ENCODE peak calls at places on chromosome 20, in eight cellular contexts. I, W, U, K, N, F, O and M are unnamed samples. For H3K9me3, the result is how much of the 10 kb centered on the place peaks cover.

GRCh38 chr20:62062661-62063600 is 2.8 kb downstream of the TAF4 start:
- DNase-seq in I (no peak), W (peak), U (no peak), K (no peak), N (no peak), F (no peak), O (no peak), M (no peak)

GRCh38 chr20:46394872-46395470 is 11.4 kb downstream of the ELMO2 start:
- DNase-seq in I (no peak), W (no peak), U (no peak), K (no peak), N (no peak), F (no peak), O (peak), M (no peak)

GRCh38 chr20:49880724-49881445 is 34.4 kb downstream of the SPATA2 start:
- DNase-seq in I (no peak), W (no peak), U (no peak), K (no peak), N (no peak), F (no peak), O (no peak), M (no peak)

GRCh38 chr20:51043811-51044210 is 20.9 kb upstream of the KCNG1 start:
- DNase-seq in I (peak), W (no peak), U (no peak), K (no peak), N (no peak), F (no peak), O (no peak), M (no peak)

GRCh38 chr20:63933646-63934045 is 22.6 kb downstream of the UCKL1 start:
- DNase-seq in I (no peak), W (no peak), U (no peak), K (no peak), N (no peak), F (no peak), O (no peak), M (no peak)

GRCh38 chr20:53866787-53867740 is 203.3 kb downstream of the BCAS1 start:
- DNase-seq in I (no peak), W (no peak), U (no peak), K (no peak), N (no peak), F (no peak), O (no peak), M (peak)

GRCh38 chr20:64239449-64240242 is 15.9 kb upstream of the PCMTD2 start:
- DNase-seq in I (no peak), W (peak), U (peak), K (no peak), N (no peak), F (no peak), O (no peak), M (no peak)

GRCh38 chr20:62737271-62737761 is 28.7 kb downstream of the NTSR1 start:
- DNase-seq in I (no peak), W (peak), U (peak), K (no peak), N (no peak), F (no peak), O (no peak), M (no peak)

GRCh38 chr20:60057866-60058807 is 99.9 kb downstream of the CDH26 start:
- DNase-seq in I (peak), W (peak), U (peak), K (peak), N (no peak), F (no peak), O (peak), M (peak)

GRCh38 chr20:54680872-54681297 is 205.5 kb downstream of the DOK5 start:
- DNase-seq in I (peak), W (no peak), U (no peak), K (peak), N (peak), F (no peak), O (peak), M (peak)

GRCh38 chr20:17928633-17929311 is 39.8 kb downstream of the SNX5 start:
- DNase-seq in I (no peak), W (no peak), U (peak), K (peak), N (no peak), F (peak), O (no peak), M (no peak)

GRCh38 chr20:41249781-41250281 is 67.7 kb downstream of the ZHX3 start:
- DNase-seq in I (peak), W (peak), U (no peak), K (peak), N (no peak), F (no peak), O (peak), M (peak)

GRCh38 chr20:48823476-48823875 is 4.3 kb downstream of the PREX1 start:
- DNase-seq in I (no peak), W (no peak), U (no peak), K (no peak), N (no peak), F (no peak), O (no peak), M (no peak)

GRCh38 chr20:64110411-64111068 is 3.2 kb upstream of the NPBWR2 start:
- DNase-seq in I (no peak), W (no peak), U (peak), K (peak), N (no peak), F (no peak), O (no peak), M (no peak)

GRCh38 chr20:18879262-18879661 is 65.7 kb downstream of the SCP2D1 start:
- DNase-seq in I (no peak), W (no peak), U (no peak), K (no peak), N (peak), F (no peak), O (no peak), M (no peak)

GRCh38 chr20:18263723-18264122 is 24.6 kb upstream of the ZNF133 start:
- DNase-seq in I (no peak), W (no peak), U (no peak), K (peak), N (peak), F (peak), O (no peak), M (no peak)

GRCh38 chr20:51275816-51276215 is 252.9 kb upstream of the KCNG1 start:
- DNase-seq in I (peak), W (no peak), U (no peak), K (no peak), N (no peak), F (no peak), O (no peak), M (no peak)

GRCh38 chr20:48945840-48946514 is 24.5 kb downstream of the ARFGEF2 start:
- DNase-seq in I (peak), W (no peak), U (no peak), K (no peak), N (peak), F (peak), O (no peak), M (no peak)

GRCh38 chr20:51092238-51092822 is 69.4 kb upstream of the KCNG1 start:
- DNase-seq in I (no peak), W (no peak), U (no peak), K (peak), N (no peak), F (no peak), O (no peak), M (no peak)

GRCh38 chr20:23566199-23566932 is 1.9 kb downstream of the CST9L start:
- DNase-seq in I (no peak), W (no peak), U (no peak), K (peak), N (no peak), F (no peak), O (no peak), M (no peak)
- TF ChIP-seq CTCF in I (no peak), W (no peak), U (no peak), K (peak), N (no peak), F (no peak), O (no peak), M (no peak)

DNA sequence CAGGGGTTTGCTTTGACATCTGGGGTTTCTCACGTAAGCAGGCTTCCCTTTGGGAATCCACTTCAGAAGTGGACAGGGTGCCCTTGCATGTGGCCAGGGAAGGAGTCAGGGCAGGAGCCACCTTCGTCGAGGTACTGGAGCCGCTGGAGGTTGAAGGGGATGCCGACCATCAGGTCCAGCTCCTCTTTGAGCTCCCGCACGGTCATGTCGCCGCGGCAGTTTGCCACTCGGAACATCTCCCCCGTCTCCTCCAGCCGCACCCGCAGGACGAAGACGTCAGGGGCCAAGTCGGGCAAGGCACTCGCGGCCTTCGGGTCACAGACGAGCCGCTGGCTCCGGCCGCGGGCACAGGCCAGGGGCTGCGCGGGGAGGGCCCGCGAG is 360 bp downstream of the ANKRD60 start:
- DNase-seq in I (peak), W (no peak), U (no peak), K (peak), N (no peak), F (no peak), O (no peak), M (no peak)
- H3K4me3 ChIP-seq in I (peak), W (no peak), U (no peak), K (no peak), N (no peak), F (no peak), O (no peak), M (no peak)

GRCh38 chr20:15909995-15910394 is 663.3 kb downstream of the KIF16B start:
- DNase-seq in I (no peak), W (no peak), U (no peak), K (no peak), N (no peak), F (no peak), O (no peak), M (no peak)

GRCh38 chr20:15902493-15902892 is 670.8 kb downstream of the KIF16B start:
- DNase-seq in I (no peak), W (no peak), U (no peak), K (peak), N (no peak), F (no peak), O (no peak), M (peak)

GRCh38 chr20:15900443-15900842 is 672.8 kb downstream of the KIF16B start:
- DNase-seq in I (no peak), W (no peak), U (no peak), K (no peak), N (no peak), F (no peak), O (no peak), M (no peak)

GRCh38 chr20:15899972-15900371 is 673.3 kb downstream of the KIF16B start:
- DNase-seq in I (no peak), W (no peak), U (no peak), K (no peak), N (no peak), F (no peak), O (no peak), M (no peak)

DNA sequence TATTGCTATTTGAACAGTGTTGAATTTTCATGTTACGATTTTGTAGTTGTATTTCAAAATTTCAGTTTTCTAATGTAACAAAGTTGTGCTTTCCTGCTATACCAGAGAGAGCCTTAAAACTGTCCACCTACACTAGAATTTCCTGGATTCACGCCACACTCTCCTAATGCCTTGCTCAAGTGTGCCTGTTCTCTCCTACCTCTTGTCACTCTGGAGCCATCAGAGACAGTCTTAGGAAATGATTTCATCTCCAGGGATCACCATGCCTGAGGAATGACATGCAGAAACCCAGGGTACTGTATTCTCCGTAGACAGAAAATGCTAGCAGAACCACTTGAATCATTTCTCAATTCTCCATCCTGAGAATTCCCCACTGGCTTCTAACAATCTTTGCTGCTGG is 667.6 kb downstream of the KIF16B start:
- DNase-seq in I (no peak), W (no peak), U (no peak), K (no peak), N (no peak), F (no peak), O (no peak), M (no peak)
- H3K9me3 ChIP-seq in I (under half), W (under half), U (under half), K (under half), N (under half), F (under half), O (under half), M (under half)

DNA sequence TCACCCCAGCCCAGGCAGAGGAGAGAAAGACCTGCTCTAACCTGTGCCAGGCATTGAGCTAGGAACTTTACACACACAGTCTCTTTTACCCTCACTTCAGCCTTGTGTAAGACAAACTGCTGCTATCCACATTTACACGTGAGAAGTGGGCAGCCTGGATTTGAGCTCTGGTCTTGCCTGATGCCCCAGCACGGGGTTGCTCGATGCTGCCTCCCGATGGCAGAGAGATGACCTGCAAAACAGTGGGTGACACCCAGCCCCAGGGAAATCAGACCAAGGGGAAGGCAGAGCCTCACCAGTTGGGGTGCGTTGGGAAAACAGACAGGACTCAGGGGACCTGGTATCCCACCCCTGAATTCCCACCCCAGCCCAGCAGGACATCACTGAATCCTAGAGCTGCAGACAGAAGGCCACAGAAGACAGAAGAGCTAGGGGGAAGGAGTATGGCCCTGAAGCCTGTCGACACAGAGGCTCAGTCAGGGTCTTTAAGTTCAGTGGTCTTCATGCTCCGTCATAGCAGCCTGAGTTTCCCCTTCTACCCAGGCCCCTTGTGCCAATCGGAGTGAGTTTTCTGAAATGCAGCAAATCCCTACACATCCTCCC is 990 bp downstream of the BPI start:
- DNase-seq in I (peak), W (peak), U (peak), K (peak), N (peak), F (peak), O (peak), M (peak)
- TF ChIP-seq CTCF in I (peak), W (peak), U (peak), K (peak), N (peak), F (no peak), O (peak), M (peak)